ENCODE peak calls at places on chromosomes 13 and 19, in ten cellular contexts. I is stimulated activated CD8-positive, alpha-beta memory T cell treated with anti-CD3 and anti-CD28 coated beads, Interleukin-7, amount 100 ng/mL, for 48 hours; L is naive thymus-derived CD4-positive, alpha-beta T cell; X is astrocyte; B is NCI-H1417; A is EL; H is CD8-positive, alpha-beta memory T cell; Z is NCI-H524; U is HFFc6; N is Daoy. V is an unnamed sample.

GRCh38 chr19:16133818-16134217 is 9.7 kb upstream of the HSH2D start:
- DNase-seq in U (no peak), H (no peak), Z (no peak), X (no peak), I (no peak), B (no peak), N (no peak), L (no peak), A (no peak), V (no peak)

GRCh38 chr13:20188649-20189553 is 3.8 kb downstream of the GJB2 start:
- DNase-seq in L (no peak), X (no peak), Z (no peak), U (no peak), I (no peak), N (no peak), A (no peak), H (no peak), B (no peak), V (no peak)

GRCh38 chr19:44689290-44690130 is 9.4 kb upstream of the CEACAM16 start:
- DNase-seq in B (no peak), X (peak; percentile 25), H (peak; percentile 66), U (peak; percentile 24), N (peak; percentile 80), I (peak; percentile 37), L (peak; percentile 42), A (peak; percentile 61), Z (peak; percentile 52), V (peak; percentile 72)

GRCh38 chr19:1568320-1569019 is at the start of gene MEX3D:
- DNase-seq in N (peak; percentile 88), I (peak; percentile 63), B (peak; percentile 92), L (peak; percentile 64), U (no peak), X (peak; percentile 4), H (peak; percentile 79), Z (peak; percentile 73), A (peak; percentile 75), V (peak; percentile 2)

GRCh38 chr19:13839938-13840750 is 36.8 kb upstream of the NANOS3 start:
- DNase-seq in U (peak; percentile 75), L (no peak), X (no peak), I (no peak), Z (no peak), A (peak; percentile 84), H (peak; percentile 60), B (no peak), N (peak; percentile 92), V (no peak)

GRCh38 chr13:21674271-21675009 is 3.6 kb downstream of the FGF9 start:
- DNase-seq in N (peak; percentile 48), L (no peak), B (peak; percentile 48), X (no peak), I (no peak), Z (peak; percentile 59), H (no peak), A (no peak), U (no peak), V (peak; percentile 38)

GRCh38 chr13:46736568-46736967 is 60.4 kb downstream of the ESD start:
- DNase-seq in X (no peak), N (no peak), B (no peak), I (no peak), H (no peak), A (no peak), L (no peak), U (no peak), Z (no peak), V (no peak)

GRCh38 chr13:39773833-39774232 is 118.4 kb downstream of the COG6 start:
- DNase-seq in H (no peak), B (no peak), N (peak; percentile 11), U (peak; percentile 74), A (peak; percentile 68), L (no peak), I (no peak), Z (no peak), X (peak; percentile 82), V (no peak)

GRCh38 chr19:17831419-17831888 is 10.1 kb upstream of the INSL3 start:
- DNase-seq in H (no peak), U (no peak), N (no peak), I (no peak), B (no peak), X (no peak), L (no peak), Z (no peak), A (no peak), V (no peak)

GRCh38 chr13:73741111-73741510 is 393.1 kb downstream of the KLF12 start:
- DNase-seq in Z (no peak), I (no peak), A (no peak), U (no peak), N (no peak), H (no peak), L (peak; percentile 10), B (no peak), X (no peak), V (no peak)

GRCh38 chr19:57946316-57946715 is 1.2 kb downstream of the ZNF256 start:
- DNase-seq in I (no peak), Z (no peak), B (no peak), X (no peak), L (no peak), A (no peak), U (no peak), H (no peak), N (no peak), V (no peak)

GRCh38 chr13:97223711-97224461 is 1.8 kb downstream of the MBNL2 start:
- DNase-seq in U (peak; percentile 84), L (no peak), H (no peak), A (peak; percentile 95), Z (peak; percentile 92), B (peak; percentile 23), I (no peak), N (peak; percentile 71), X (peak; percentile 95), V (peak; percentile 67)

GRCh38 chr13:100338265-100338664 is 249.4 kb downstream of the PCCA start:
- DNase-seq in N (no peak), Z (no peak), H (no peak), I (no peak), U (no peak), A (peak; percentile 9), B (no peak), L (no peak), X (no peak), V (no peak)

GRCh38 chr19:3554254-3555083 is 2.9 kb downstream of the MFSD12 start:
- DNase-seq in U (no peak), X (no peak), A (no peak), N (no peak), H (peak; percentile 18), I (no peak), B (no peak), Z (no peak), L (peak; percentile 77), V (no peak)

GRCh38 chr19:51246153-51246552 is 4.7 kb upstream of the SIGLECL1 start:
- DNase-seq in X (no peak), B (no peak), I (no peak), N (peak; percentile 88), L (no peak), H (no peak), A (no peak), Z (no peak), U (no peak), V (no peak)

GRCh38 chr13:99909097-99909835 is 62.3 kb downstream of the ZIC5 start:
- DNase-seq in A (no peak), H (no peak), Z (no peak), U (no peak), N (no peak), X (no peak), I (no peak), B (no peak), L (no peak), V (no peak)

GRCh38 chr19:46731584-46731983 is 14.3 kb upstream of the FKRP start:
- DNase-seq in Z (no peak), U (no peak), I (no peak), A (no peak), B (no peak), H (no peak), L (no peak), N (peak; percentile 74), X (peak; percentile 47), V (no peak)

GRCh38 chr13:97951376-97951775 is 2.1 kb upstream of the IPO5 start:
- DNase-seq in U (no peak), L (no peak), N (no peak), B (no peak), Z (no peak), H (no peak), I (no peak), A (no peak), X (no peak), V (no peak)

GRCh38 chr13:27283906-27284523 is 13.4 kb downstream of the RASL11A start:
- DNase-seq in L (no peak), I (no peak), B (no peak), A (peak; percentile 28), N (peak; percentile 32), U (peak; percentile 30), Z (peak; percentile 57), X (no peak), H (no peak), V (peak; percentile 26)

GRCh38 chr13:41601718-41602445 is 144.5 kb downstream of the RGCC start:
- DNase-seq in L (no peak), A (no peak), Z (no peak), B (no peak), I (no peak), U (peak; percentile 43), N (no peak), X (no peak), H (no peak), V (no peak)

GRCh38 chr19:16860118-16860517 is 28.7 kb upstream of the F2RL3 start:
- DNase-seq in I (no peak), B (no peak), L (no peak), X (no peak), U (no peak), Z (no peak), N (no peak), A (peak; percentile 65), H (no peak), V (no peak)

GRCh38 chr19:7744871-7745270 is 2.5 kb downstream of the CD209 start:
- DNase-seq in X (no peak), N (no peak), I (no peak), B (no peak), A (no peak), Z (no peak), H (no peak), U (no peak), L (no peak), V (no peak)

GRCh38 chr19:49468746-49469447 is 5.1 kb upstream of the FLT3LG start:
- DNase-seq in A (no peak), B (peak; percentile 99), I (peak; percentile 59), U (no peak), N (peak; percentile 63), H (peak; percentile 87), L (peak; percentile 98), Z (peak; percentile 90), X (no peak), V (no peak)

GRCh38 chr19:28737021-28737525 is 475.9 kb downstream of the UQCRFS1 start:
- DNase-seq in N (peak; percentile 35), H (no peak), A (peak; percentile 67), Z (no peak), B (peak; percentile 44), X (peak; percentile 7), L (no peak), U (peak; percentile 55), I (no peak), V (peak; percentile 0)